ENCODE peak calls at places on chromosomes 7 and 10, in six cellular contexts. L, B, A, T, X and P are unnamed samples.

GRCh38 chr7:150903627-150904026 is 51.3 kb downstream of the AOC1 start:
- DNase-seq in L (no peak), B (peak), A (no peak), T (peak), X (peak), P (no peak)

GRCh38 chr7:292826-293225 is 2.9 kb downstream of the FOXL3 start:
- DNase-seq in L (no peak), B (no peak), A (no peak), T (no peak), X (no peak), P (no peak)

GRCh38 chr7:2037805-2038635 is 194.7 kb downstream of the MAD1L1 start:
- DNase-seq in L (peak), B (no peak), A (no peak), T (no peak), X (no peak), P (peak)

GRCh38 chr7:155108144-155108901 is 38.2 kb downstream of the HTR5A start:
- DNase-seq in L (no peak), B (no peak), A (no peak), T (no peak), X (no peak), P (no peak)

GRCh38 chr7:152643979-152644559 is 31.9 kb downstream of the XRCC2 start:
- DNase-seq in L (no peak), B (no peak), A (no peak), T (no peak), X (no peak), P (no peak)

GRCh38 chr7:129607471-129608120 is 3.9 kb upstream of the NRF1 start:
- DNase-seq in L (peak), B (peak), A (no peak), T (no peak), X (no peak), P (peak)

GRCh38 chr7:120856198-120856597 is 1.7 kb downstream of the TSPAN12 start:
- DNase-seq in L (no peak), B (no peak), A (no peak), T (no peak), X (no peak), P (no peak)

GRCh38 chr10:31018977-31019376 is 12.7 kb downstream of the ZNF438 start:
- DNase-seq in L (no peak), B (peak), A (no peak), T (no peak), X (no peak), P (no peak)

GRCh38 chr10:32149257-32149955 is 93.2 kb upstream of the KIF5B start:
- DNase-seq in L (no peak), B (no peak), A (no peak), T (peak), X (no peak), P (no peak)

GRCh38 chr10:81520688-81521087 is 354.3 kb upstream of the NRG3 start:
- DNase-seq in L (no peak), B (no peak), A (no peak), T (no peak), X (no peak), P (no peak)

GRCh38 chr10:19154375-19154774 is 105.8 kb downstream of the MALRD1 start:
- DNase-seq in L (no peak), B (no peak), A (no peak), T (no peak), X (no peak), P (no peak)

GRCh38 chr7:118803-119376 is 73.5 kb upstream of the FAM20C start:
- DNase-seq in L (no peak), B (no peak), A (no peak), T (no peak), X (no peak), P (no peak)

GRCh38 chr10:42874713-42875387 is 92.3 kb downstream of the BMS1 start:
- DNase-seq in L (no peak), B (no peak), A (no peak), T (no peak), X (no peak), P (no peak)

GRCh38 chr10:121484401-121484800 is 113.8 kb downstream of the FGFR2 start:
- DNase-seq in L (no peak), B (no peak), A (no peak), T (no peak), X (no peak), P (no peak)

GRCh38 chr10:6400331-6400730 is 179.7 kb downstream of the PRKCQ start:
- DNase-seq in L (no peak), B (no peak), A (no peak), T (no peak), X (no peak), P (no peak)

GRCh38 chr10:15325243-15326002 is 45.7 kb downstream of the FAM171A1 start:
- DNase-seq in L (no peak), B (no peak), A (no peak), T (peak), X (no peak), P (no peak)

GRCh38 chr7:18119985-18120384 is 92.3 kb upstream of the PRPS1L1 start:
- DNase-seq in L (no peak), B (peak), A (no peak), T (peak), X (no peak), P (peak)

GRCh38 chr10:62044569-62044968 is 143.1 kb downstream of the ARID5B start:
- DNase-seq in L (no peak), B (no peak), A (no peak), T (no peak), X (no peak), P (no peak)

GRCh38 chr7:146002431-146003078 is 114.0 kb upstream of the CNTNAP2 start:
- DNase-seq in L (no peak), B (no peak), A (no peak), T (peak), X (no peak), P (no peak)

GRCh38 chr7:67512481-67512880 is 515.8 kb downstream of the TYW1 start:
- DNase-seq in L (no peak), B (no peak), A (no peak), T (no peak), X (no peak), P (peak)

GRCh38 chr7:117231047-117231359 is 91.9 kb downstream of the WNT2 start:
- DNase-seq in L (no peak), B (no peak), A (no peak), T (no peak), X (no peak), P (no peak)